ENCODE peak calls at places on chromosomes 4 and X, in six cellular contexts. A is K562, V is H1, S is HepG2, T is SK-N-SH, P is GM12878. L is an unnamed sample.

GRCh38 chrX:21440911-21441310 is 66.7 kb downstream of the CNKSR2 start:
- DNase-seq in A (no peak), V (no peak), S (no peak), T (peak; percentile 2), P (no peak), L (no peak)

GRCh38 chrX:106952988-106953387 is 32.8 kb downstream of the CLDN2 start:
- DNase-seq in A (no peak), V (no peak), S (no peak), T (peak; percentile 6), P (no peak), L (peak; percentile 32)

GRCh38 chr4:25440478-25441030 is 63.5 kb downstream of the ANAPC4 start:
- DNase-seq in A (no peak), V (no peak), S (no peak), T (no peak), P (no peak), L (no peak)

GRCh38 chr4:26150948-26151347 is 169.9 kb upstream of the RBPJ start:
- DNase-seq in A (no peak), V (no peak), S (no peak), T (no peak), P (no peak), L (no peak)

GRCh38 chrX:13248867-13249521 is 70.9 kb downstream of the ATXN3L start:
- DNase-seq in A (no peak), V (no peak), S (no peak), T (no peak), P (no peak), L (no peak)

GRCh38 chr4:134326866-134327265 is 125.3 kb upstream of the PABPC4L start:
- DNase-seq in A (no peak), V (no peak), S (no peak), T (no peak), P (no peak), L (no peak)

GRCh38 chr4:53633608-53634007 is 42.3 kb upstream of the LNX1 start:
- DNase-seq in A (no peak), V (no peak), S (no peak), T (no peak), P (no peak), L (no peak)

GRCh38 chrX:137352101-137352660 is 213.7 kb upstream of the ZIC3 start:
- DNase-seq in A (peak; percentile 12), V (no peak), S (no peak), T (no peak), P (no peak), L (peak; percentile 0)

GRCh38 chrX:20594985-20595384 is 328.3 kb upstream of the RPS6KA3 start:
- DNase-seq in A (no peak), V (no peak), S (peak; percentile 7), T (no peak), P (no peak), L (peak; percentile 9)

GRCh38 chr4:100981447-100982204 is 365.7 kb downstream of the PPP3CA start:
- DNase-seq in A (no peak), V (no peak), S (no peak), T (no peak), P (no peak), L (no peak)

GRCh38 chr4:168612435-168613139 is 115.7 kb downstream of the PALLD start:
- DNase-seq in A (no peak), V (no peak), S (no peak), T (no peak), P (no peak), L (peak; percentile 38)

GRCh38 chr4:68864438-68865177 is 48.8 kb downstream of the UGT2B10 start:
- DNase-seq in A (peak; percentile 57), V (no peak), S (peak; percentile 92), T (no peak), P (no peak), L (no peak)

GRCh38 chr4:179867300-179867878 is 2375.8 kb upstream of the TENM3 start:
- DNase-seq in A (peak; percentile 15), V (peak; percentile 79), S (peak; percentile 66), T (peak; percentile 56), P (peak; percentile 16), L (peak; percentile 68)

GRCh38 chr4:162131256-162131655 is 32.5 kb downstream of the FSTL5 start:
- DNase-seq in A (no peak), V (no peak), S (no peak), T (no peak), P (no peak), L (peak; percentile 8)

GRCh38 chr4:61068745-61069144 is 131.4 kb upstream of the ADGRL3 start:
- DNase-seq in A (no peak), V (no peak), S (no peak), T (no peak), P (no peak), L (no peak)

GRCh38 chrX:65035451-65035779 is 59.2 kb upstream of the ZC4H2 start:
- DNase-seq in A (peak; percentile 5), V (peak; percentile 0), S (no peak), T (peak; percentile 46), P (no peak), L (no peak)

GRCh38 chr4:156948738-156949137 is 22.9 kb downstream of the PDGFC start:
- DNase-seq in A (no peak), V (no peak), S (no peak), T (no peak), P (no peak), L (no peak)

GRCh38 chr4:156950950-156951349 is 20.6 kb downstream of the PDGFC start:
- DNase-seq in A (no peak), V (no peak), S (no peak), T (no peak), P (no peak), L (no peak)

GRCh38 chr4:156948133-156948532 is 23.5 kb downstream of the PDGFC start:
- DNase-seq in A (no peak), V (no peak), S (no peak), T (no peak), P (no peak), L (no peak)

GRCh38 chr4:156950090-156950489 is 21.5 kb downstream of the PDGFC start:
- DNase-seq in A (no peak), V (no peak), S (no peak), T (no peak), P (no peak), L (no peak)

GRCh38 chr4:156949373-156949814 is 22.2 kb downstream of the PDGFC start:
- DNase-seq in A (no peak), V (no peak), S (peak; percentile 76), T (no peak), P (no peak), L (peak; percentile 83)
- TF ChIP-seq CHD2 in A (no peak), V (no peak), S (no peak), T (no peak), P (no peak), L (no peak)

GRCh38 chr4:183284965-183285364 is 35.1 kb downstream of the CLDN22 start:
- DNase-seq in A (no peak), V (no peak), S (no peak), T (no peak), P (no peak), L (no peak)
- TF ChIP-seq CHD2 in A (no peak), V (no peak), S (no peak), T (no peak), P (no peak), L (no peak)

DNA sequence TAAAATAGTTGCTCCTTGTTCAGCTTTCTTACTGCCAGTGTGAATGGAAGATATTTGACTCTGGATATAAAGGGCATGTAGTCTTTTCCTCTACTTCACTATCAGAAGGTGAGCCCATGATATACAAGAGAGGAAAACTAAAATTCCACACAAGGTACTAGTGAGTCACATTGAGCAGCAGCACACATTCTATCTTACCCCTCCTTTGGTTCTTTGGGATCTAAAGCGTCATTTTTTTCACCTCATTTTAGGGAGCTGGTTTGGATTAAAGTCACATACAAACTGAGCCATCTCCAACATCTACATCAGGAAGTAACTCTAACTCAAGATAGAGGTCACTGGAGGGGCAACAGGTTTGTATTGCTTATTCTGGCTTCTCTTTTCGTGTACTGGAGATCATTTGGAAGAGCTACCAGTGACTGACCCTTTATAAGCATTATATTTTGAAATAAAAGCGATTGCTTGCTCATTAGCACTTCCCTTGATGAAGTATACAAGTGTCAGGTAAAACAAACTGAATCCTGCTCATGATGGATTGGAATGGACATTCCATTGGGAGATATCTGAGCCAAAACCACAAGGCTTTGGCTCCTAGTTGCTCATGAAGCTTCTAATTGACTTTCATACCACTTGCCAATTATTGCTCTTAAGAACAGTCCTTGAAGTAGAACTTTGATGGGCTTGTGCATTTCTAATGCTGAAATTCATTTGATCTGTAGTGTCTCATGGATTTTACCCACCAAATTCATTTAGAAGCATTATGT is 124.1 kb downstream of the SPCS3 start:
- DNase-seq in A (no peak), V (no peak), S (no peak), T (no peak), P (no peak), L (peak; percentile 6)
- TF ChIP-seq CHD2 in A (no peak), V (no peak), S (no peak), T (no peak), P (no peak), L (no peak)

GRCh38 chrX:125131146-125131545 is 188.5 kb upstream of the TEX13C start:
- DNase-seq in A (no peak), V (no peak), S (peak; percentile 2), T (no peak), P (no peak), L (no peak)
- TF ChIP-seq CHD2 in A (no peak), V (no peak), S (no peak), T (no peak), P (no peak), L (no peak)

DNA sequence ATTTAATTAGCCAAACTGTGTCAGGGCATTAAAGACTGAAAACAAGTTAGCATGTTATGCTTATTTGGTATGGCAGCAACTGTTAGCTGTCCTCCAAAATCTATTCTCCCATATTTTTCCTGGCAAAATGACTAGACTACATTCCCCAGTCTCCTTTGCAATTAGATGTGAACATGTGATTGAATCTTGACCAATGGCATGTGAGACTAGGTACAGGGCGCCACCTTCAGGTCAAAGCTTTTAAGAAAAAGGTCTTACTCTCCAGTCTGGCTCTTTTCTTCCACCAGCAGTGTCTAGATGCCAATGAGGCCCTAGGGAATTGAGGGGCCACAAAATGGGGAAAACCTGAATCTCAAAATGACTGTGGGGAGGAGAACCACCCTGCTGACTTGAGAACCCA is 408.2 kb downstream of the SMARCA1 start:
- DNase-seq in A (peak; percentile 56), V (no peak), S (peak; percentile 45), T (peak; percentile 47), P (no peak), L (peak; percentile 71)
- TF ChIP-seq CHD2 in A (no peak), V (peak; percentile 47), S (no peak), T (no peak), P (no peak), L (no peak)